ENCODE peak calls at places on chromosomes 7 and 10, in four cellular contexts. One of them, this sample, is unnamed.

GRCh38 chr10:6781133-6781770 is 201.2 kb upstream of the PRKCQ start:
- DNase-seq in fibroblast of mammary gland: no peak
- DNase-seq in H1: no peak
- DNase-seq in iris pigment epithelial cell: no peak
- DNase-seq in this sample: no peak

GRCh38 chr7:138089080-138089901 is 13.0 kb downstream of the AKR1D1 start:
- DNase-seq in fibroblast of mammary gland: peak; percentile 36
- DNase-seq in H1: no peak
- DNase-seq in iris pigment epithelial cell: peak; percentile 47
- DNase-seq in this sample: no peak

GRCh38 chr7:130277763-130278643 is 11.3 kb downstream of the CPA2 start:
- DNase-seq in fibroblast of mammary gland: peak; percentile 76
- DNase-seq in H1: no peak
- DNase-seq in iris pigment epithelial cell: peak; percentile 79
- DNase-seq in this sample: no peak

GRCh38 chr7:129557686-129558481 is 53.6 kb upstream of the NRF1 start:
- DNase-seq in fibroblast of mammary gland: no peak
- DNase-seq in H1: no peak
- DNase-seq in iris pigment epithelial cell: no peak
- DNase-seq in this sample: no peak

GRCh38 chr10:10462116-10462515 is 555.6 kb upstream of the CELF2 start:
- DNase-seq in fibroblast of mammary gland: no peak
- DNase-seq in H1: no peak
- DNase-seq in iris pigment epithelial cell: no peak
- DNase-seq in this sample: no peak

GRCh38 chr7:27709137-27710075 is 30.6 kb upstream of the TAX1BP1 start:
- DNase-seq in fibroblast of mammary gland: peak; percentile 77
- DNase-seq in H1: no peak
- DNase-seq in iris pigment epithelial cell: peak; percentile 50
- DNase-seq in this sample: no peak

GRCh38 chr10:36446873-36447272 is 678.5 kb upstream of the ANKRD30A start:
- DNase-seq in fibroblast of mammary gland: no peak
- DNase-seq in H1: no peak
- DNase-seq in iris pigment epithelial cell: no peak
- DNase-seq in this sample: no peak

GRCh38 chr10:10209152-10209551 is 808.5 kb upstream of the CELF2 start:
- DNase-seq in fibroblast of mammary gland: peak; percentile 75
- DNase-seq in H1: no peak
- DNase-seq in iris pigment epithelial cell: peak; percentile 73
- DNase-seq in this sample: peak; percentile 39

GRCh38 chr10:86108696-86109095 is 257.9 kb downstream of the GRID1 start:
- DNase-seq in fibroblast of mammary gland: no peak
- DNase-seq in H1: no peak
- DNase-seq in iris pigment epithelial cell: no peak
- DNase-seq in this sample: no peak

GRCh38 chr10:102646610-102647432 is 2.5 kb downstream of the TRIM8 start:
- DNase-seq in fibroblast of mammary gland: peak; percentile 44
- DNase-seq in H1: no peak
- DNase-seq in iris pigment epithelial cell: peak; percentile 48
- DNase-seq in this sample: peak; percentile 51

GRCh38 chr7:101823596-101823995 is 6.2 kb downstream of the CUX1 start:
- DNase-seq in fibroblast of mammary gland: no peak
- DNase-seq in H1: no peak
- DNase-seq in iris pigment epithelial cell: no peak
- DNase-seq in this sample: no peak

GRCh38 chr10:73838827-73839226 is 27.4 kb upstream of the NDST2 start:
- DNase-seq in fibroblast of mammary gland: peak; percentile 66
- DNase-seq in H1: no peak
- DNase-seq in iris pigment epithelial cell: no peak
- DNase-seq in this sample: no peak

GRCh38 chr7:112411186-112411795 is 39.0 kb upstream of the IFRD1 start:
- DNase-seq in fibroblast of mammary gland: peak; percentile 62
- DNase-seq in H1: no peak
- DNase-seq in iris pigment epithelial cell: peak; percentile 60
- DNase-seq in this sample: no peak

GRCh38 chr7:72152171-72153131 is 259.7 kb downstream of the CALN1 start:
- DNase-seq in fibroblast of mammary gland: no peak
- DNase-seq in H1: no peak
- DNase-seq in iris pigment epithelial cell: no peak
- DNase-seq in this sample: no peak

GRCh38 chr10:33760544-33760943 is 426.1 kb upstream of the NRP1 start:
- DNase-seq in fibroblast of mammary gland: no peak
- DNase-seq in H1: no peak
- DNase-seq in iris pigment epithelial cell: no peak
- DNase-seq in this sample: no peak

GRCh38 chr7:121547341-121548092 is 151.4 kb upstream of the FAM3C start:
- DNase-seq in fibroblast of mammary gland: peak; percentile 77
- DNase-seq in H1: no peak
- DNase-seq in iris pigment epithelial cell: peak; percentile 77
- DNase-seq in this sample: no peak

GRCh38 chr7:148932-149855 is 43.2 kb upstream of the FAM20C start:
- DNase-seq in fibroblast of mammary gland: peak; percentile 99
- DNase-seq in H1: peak; percentile 90
- DNase-seq in iris pigment epithelial cell: peak; percentile 98
- DNase-seq in this sample: peak; percentile 100

GRCh38 chr10:110735620-110736027 is 91.5 kb downstream of the RBM20 start:
- DNase-seq in fibroblast of mammary gland: no peak
- DNase-seq in H1: no peak
- DNase-seq in iris pigment epithelial cell: no peak
- DNase-seq in this sample: no peak

GRCh38 chr10:126468467-126468866 is 80.2 kb upstream of the ADAM12 start:
- DNase-seq in fibroblast of mammary gland: no peak
- DNase-seq in H1: no peak
- DNase-seq in iris pigment epithelial cell: no peak
- DNase-seq in this sample: no peak

GRCh38 chr7:112081778-112082177 is 124.4 kb downstream of the DOCK4 start:
- DNase-seq in fibroblast of mammary gland: no peak
- DNase-seq in H1: no peak
- DNase-seq in iris pigment epithelial cell: no peak
- DNase-seq in this sample: no peak

GRCh38 chr10:1327759-1328158 is 271.6 kb downstream of the WDR37 start:
- DNase-seq in fibroblast of mammary gland: no peak
- DNase-seq in H1: no peak
- DNase-seq in iris pigment epithelial cell: no peak
- DNase-seq in this sample: no peak

GRCh38 chr7:25167262-25167843 is 42.3 kb upstream of the CYCS start:
- DNase-seq in fibroblast of mammary gland: no peak
- DNase-seq in H1: no peak
- DNase-seq in iris pigment epithelial cell: no peak
- DNase-seq in this sample: no peak

GRCh38 chr7:97079300-97079699 is 38.2 kb upstream of the SDHAF3 start:
- DNase-seq in fibroblast of mammary gland: no peak
- DNase-seq in H1: no peak
- DNase-seq in iris pigment epithelial cell: no peak
- DNase-seq in this sample: no peak

GRCh38 chr7:36360244-36360643 is 29.4 kb upstream of the ANLN start:
- DNase-seq in fibroblast of mammary gland: no peak
- DNase-seq in H1: peak; percentile 10
- DNase-seq in iris pigment epithelial cell: no peak
- DNase-seq in this sample: no peak